ENCODE peak calls at places on chromosomes 6 and 20, in five cellular contexts. One of them, this sample, is unnamed.

GRCh38 chr6:168411793-168412192 is 29.2 kb upstream of the SMOC2 start:
- DNase-seq in transverse colon: no peak
- DNase-seq in endodermal cell: peak; percentile 12
- DNase-seq in pancreas: no peak
- DNase-seq in left ventricle myocardium inferior: no peak
- DNase-seq in this sample: no peak

GRCh38 chr6:131065112-131065823 is 2.2 kb upstream of the EPB41L2 start:
- DNase-seq in pancreas: no peak
- DNase-seq in endodermal cell: no peak
- DNase-seq in left ventricle myocardium inferior: no peak
- DNase-seq in transverse colon: peak; percentile 34
- DNase-seq in this sample: no peak

GRCh38 chr20:40563296-40563950 is 125.6 kb downstream of the MAFB start:
- DNase-seq in endodermal cell: no peak
- DNase-seq in transverse colon: peak; percentile 93
- DNase-seq in left ventricle myocardium inferior: no peak
- DNase-seq in pancreas: no peak
- DNase-seq in this sample: peak; percentile 74

GRCh38 chr20:63696311-63696627 is 183 bp upstream of the TNFRSF6B start:
- DNase-seq in endodermal cell: peak; percentile 90
- DNase-seq in pancreas: no peak
- DNase-seq in transverse colon: peak; percentile 60
- DNase-seq in left ventricle myocardium inferior: no peak
- DNase-seq in this sample: peak; percentile 59

GRCh38 chr20:56776345-56776744 is 147.2 kb downstream of the TFAP2C start:
- DNase-seq in endodermal cell: peak; percentile 73
- DNase-seq in transverse colon: no peak
- DNase-seq in left ventricle myocardium inferior: no peak
- DNase-seq in pancreas: no peak
- DNase-seq in this sample: no peak

GRCh38 chr6:100664274-100665040 is 199.7 kb upstream of the SIM1 start:
- DNase-seq in pancreas: no peak
- DNase-seq in transverse colon: no peak
- DNase-seq in endodermal cell: no peak
- DNase-seq in left ventricle myocardium inferior: no peak
- DNase-seq in this sample: no peak

GRCh38 chr20:62708591-62709536 is at the start of gene NTSR1:
- DNase-seq in pancreas: no peak
- DNase-seq in transverse colon: no peak
- DNase-seq in left ventricle myocardium inferior: no peak
- DNase-seq in endodermal cell: peak; percentile 76
- DNase-seq in this sample: peak; percentile 46

GRCh38 chr6:37304766-37305165 is 46.8 kb upstream of the TMEM217 start:
- DNase-seq in endodermal cell: no peak
- DNase-seq in transverse colon: no peak
- DNase-seq in left ventricle myocardium inferior: no peak
- DNase-seq in pancreas: no peak
- DNase-seq in this sample: no peak

GRCh38 chr6:108687921-108688320 is 127.2 kb downstream of the FOXO3 start:
- DNase-seq in pancreas: no peak
- DNase-seq in transverse colon: no peak
- DNase-seq in left ventricle myocardium inferior: no peak
- DNase-seq in endodermal cell: no peak
- DNase-seq in this sample: no peak

GRCh38 chr6:890201-890600 is 197.3 kb upstream of the EXOC2 start:
- DNase-seq in left ventricle myocardium inferior: no peak
- DNase-seq in pancreas: no peak
- DNase-seq in endodermal cell: no peak
- DNase-seq in transverse colon: no peak
- DNase-seq in this sample: no peak

GRCh38 chr6:155883741-155884140 is 428.1 kb upstream of the NOX3 start:
- DNase-seq in transverse colon: no peak
- DNase-seq in endodermal cell: no peak
- DNase-seq in pancreas: no peak
- DNase-seq in left ventricle myocardium inferior: no peak
- DNase-seq in this sample: no peak

GRCh38 chr6:74604279-74604678 is 601.6 kb downstream of the COL12A1 start:
- DNase-seq in left ventricle myocardium inferior: no peak
- DNase-seq in pancreas: no peak
- DNase-seq in endodermal cell: no peak
- DNase-seq in transverse colon: no peak
- DNase-seq in this sample: no peak

GRCh38 chr20:38446441-38447209 is 11.5 kb upstream of the SNHG17 start:
- DNase-seq in pancreas: peak; percentile 89
- DNase-seq in endodermal cell: peak; percentile 96
- DNase-seq in left ventricle myocardium inferior: peak; percentile 94
- DNase-seq in transverse colon: peak; percentile 96
- DNase-seq in this sample: peak; percentile 97

DNA sequence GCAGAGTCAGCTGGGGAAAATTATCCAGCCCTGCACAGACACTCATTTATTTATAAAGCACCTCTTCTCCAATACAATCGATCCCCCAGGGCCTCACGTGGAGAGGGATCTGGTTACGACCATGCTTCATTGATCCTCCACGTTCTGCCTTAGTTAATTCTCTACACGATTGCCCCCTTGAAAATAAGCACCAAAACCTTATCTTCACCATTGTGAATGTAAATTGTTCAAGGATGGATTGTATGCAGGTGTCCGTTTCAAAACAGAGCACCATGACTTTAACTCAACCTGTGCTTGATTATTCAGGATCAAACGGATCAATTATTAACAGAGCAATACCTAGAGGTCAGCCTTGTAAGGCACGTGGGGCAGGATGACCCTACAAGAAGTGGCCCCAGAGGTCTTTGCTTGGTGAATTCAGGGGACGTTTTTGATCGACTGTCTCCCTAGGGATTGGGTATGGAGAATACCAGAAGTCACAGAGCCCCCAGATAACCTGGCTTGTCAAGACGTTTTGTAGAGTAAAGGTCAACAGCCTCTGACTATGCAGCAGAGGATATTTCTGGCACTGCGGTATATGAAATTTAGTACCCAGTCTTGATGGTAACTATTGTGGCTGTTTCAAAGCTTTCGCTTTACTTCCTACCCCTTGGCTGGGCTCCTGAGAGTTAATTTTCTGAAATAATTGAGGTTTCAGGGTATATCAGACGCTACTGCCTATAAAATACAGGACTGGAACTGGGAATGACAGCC is 112.1 kb downstream of the NFATC2 start:
- DNase-seq in pancreas: no peak
- DNase-seq in transverse colon: no peak
- DNase-seq in left ventricle myocardium inferior: no peak
- DNase-seq in endodermal cell: no peak
- DNase-seq in this sample: no peak
- H3K27ac ChIP-seq in pancreas: no peak overlapping the region
- H3K27ac ChIP-seq in transverse colon: no peak overlapping the region
- H3K27ac ChIP-seq in left ventricle myocardium inferior: no peak overlapping the region
- H3K27ac ChIP-seq in endodermal cell: no peak overlapping the region
- H3K27ac ChIP-seq in this sample: no peak overlapping the region

GRCh38 chr20:59938221-59938620 is 1.9 kb downstream of the PPP1R3D start:
- DNase-seq in left ventricle myocardium inferior: no peak
- DNase-seq in endodermal cell: no peak
- DNase-seq in transverse colon: no peak
- DNase-seq in pancreas: no peak
- DNase-seq in this sample: no peak
- H3K4me1 ChIP-seq in left ventricle myocardium inferior: peaks cover 78% of the 10 kb centered on the region
- H3K4me1 ChIP-seq in endodermal cell: no peaks in the 10 kb centered on the region
- H3K4me1 ChIP-seq in transverse colon: peaks cover 28% of the 10 kb centered on the region
- H3K4me1 ChIP-seq in pancreas: peaks cover 15% of the 10 kb centered on the region
- H3K4me1 ChIP-seq in this sample: peaks cover 5% of the 10 kb centered on the region

GRCh38 chr6:53359843-53360834 is 11.4 kb upstream of the ELOVL5 start:
- DNase-seq in pancreas: no peak
- DNase-seq in left ventricle myocardium inferior: no peak
- DNase-seq in endodermal cell: no peak
- DNase-seq in transverse colon: no peak
- DNase-seq in this sample: no peak
- H3K4me3 ChIP-seq in pancreas: peak overlapping the region; percentile 65
- H3K4me3 ChIP-seq in left ventricle myocardium inferior: peak overlapping the region; percentile 73
- H3K4me3 ChIP-seq in endodermal cell: peak overlapping the region; percentile 77
- H3K4me3 ChIP-seq in transverse colon: peak overlapping the region; percentile 78
- H3K4me3 ChIP-seq in this sample: peak overlapping the region; percentile 55

GRCh38 chr6:157172830-157173536 is 150.3 kb downstream of the TMEM242 start:
- DNase-seq in pancreas: no peak
- DNase-seq in endodermal cell: no peak
- DNase-seq in left ventricle myocardium inferior: no peak
- DNase-seq in transverse colon: no peak
- DNase-seq in this sample: no peak

GRCh38 chr6:157170535-157170934 is 152.8 kb downstream of the TMEM242 start:
- DNase-seq in pancreas: no peak
- DNase-seq in endodermal cell: no peak
- DNase-seq in left ventricle myocardium inferior: no peak
- DNase-seq in transverse colon: no peak
- DNase-seq in this sample: no peak

GRCh38 chr6:157169656-157170055 is 153.7 kb downstream of the TMEM242 start:
- DNase-seq in pancreas: no peak
- DNase-seq in transverse colon: no peak
- DNase-seq in left ventricle myocardium inferior: no peak
- DNase-seq in endodermal cell: no peak
- DNase-seq in this sample: no peak

GRCh38 chr6:157172088-157172768 is 151.1 kb downstream of the TMEM242 start:
- DNase-seq in left ventricle myocardium inferior: no peak
- DNase-seq in transverse colon: no peak
- DNase-seq in pancreas: no peak
- DNase-seq in endodermal cell: no peak
- DNase-seq in this sample: no peak

GRCh38 chr6:157169186-157169585 is 154.1 kb downstream of the TMEM242 start:
- DNase-seq in endodermal cell: no peak
- DNase-seq in transverse colon: no peak
- DNase-seq in left ventricle myocardium inferior: no peak
- DNase-seq in pancreas: no peak
- DNase-seq in this sample: no peak
- H3K27ac ChIP-seq in endodermal cell: no peak overlapping the region
- H3K27ac ChIP-seq in transverse colon: no peak overlapping the region
- H3K27ac ChIP-seq in left ventricle myocardium inferior: peak overlapping the region; percentile 54
- H3K27ac ChIP-seq in pancreas: no peak overlapping the region
- H3K27ac ChIP-seq in this sample: no peak overlapping the region